ENCODE peak calls at places on chromosomes 4 and X, in four cellular contexts. B is cardiac muscle cell, A is aorta, I is A673. Z is an unnamed sample.

GRCh38 chrX:52574416-52575275 is 57.8 kb upstream of the XAGE1B start:
- DNase-seq in A (no peak), I (peak), B (peak), Z (peak)

GRCh38 chr4:8276358-8277240 is 7.0 kb downstream of the HTRA3 start:
- DNase-seq in I (peak), A (peak), B (no peak), Z (no peak)

GRCh38 chrX:108091878-108092291 is 307 bp downstream of the ATG4A start:
- DNase-seq in B (no peak), I (peak), A (no peak), Z (no peak)

GRCh38 chr4:48790581-48790980 is 10.5 kb upstream of the FRYL start:
- DNase-seq in B (no peak), A (no peak), I (no peak), Z (no peak)

GRCh38 chrX:144637731-144638130 is 609.6 kb upstream of the SPANXN1 start:
- DNase-seq in B (no peak), I (no peak), A (no peak), Z (peak)

GRCh38 chrX:119423631-119424030 is 24.5 kb downstream of the SLC25A43 start:
- DNase-seq in A (no peak), I (no peak), B (no peak), Z (no peak)

GRCh38 chrX:139692506-139692849 is 15.5 kb downstream of the MCF2 start:
- DNase-seq in B (no peak), A (no peak), I (no peak), Z (no peak)

GRCh38 chrX:20412871-20413486 is 146.3 kb upstream of the RPS6KA3 start:
- DNase-seq in A (no peak), I (no peak), B (no peak), Z (no peak)

GRCh38 chr4:15398001-15398400 is 29.8 kb upstream of the C1QTNF7 start:
- DNase-seq in A (no peak), I (no peak), B (no peak), Z (no peak)

GRCh38 chr4:102625232-102625930 is 124.2 kb downstream of the NFKB1 start:
- DNase-seq in I (peak), A (no peak), B (peak), Z (no peak)

GRCh38 chr4:20809796-20810195 is 109.5 kb downstream of the PACRGL start:
- DNase-seq in B (peak), I (no peak), A (no peak), Z (no peak)

GRCh38 chr4:136562842-136563241 is 969.5 kb downstream of the PCDH18 start:
- DNase-seq in B (no peak), I (peak), A (no peak), Z (no peak)

GRCh38 chr4:103012085-103012484 is 7.4 kb downstream of the SLC9B1 start:
- DNase-seq in A (no peak), B (no peak), I (no peak), Z (no peak)

GRCh38 chrX:102720237-102721168 is at the start of gene GPRASP3:
- DNase-seq in I (peak), A (peak), B (no peak), Z (no peak)
- H3K27ac ChIP-seq in I (peak), A (no peak), B (no peak), Z (no peak)

GRCh38 chr4:113643505-113643904 is 118.0 kb downstream of the CAMK2D start:
- DNase-seq in B (no peak), A (no peak), I (peak), Z (no peak)

GRCh38 chr4:113644398-113644797 is 117.1 kb downstream of the CAMK2D start:
- DNase-seq in B (no peak), I (no peak), A (no peak), Z (no peak)

GRCh38 chr4:113645288-113645687 is 116.2 kb downstream of the CAMK2D start:
- DNase-seq in I (no peak), A (no peak), B (no peak), Z (no peak)

GRCh38 chr4:113645771-113646455 is 115.6 kb downstream of the CAMK2D start:
- DNase-seq in I (no peak), A (no peak), B (no peak), Z (no peak)

GRCh38 chr4:113646456-113646809 is 115.1 kb downstream of the CAMK2D start:
- DNase-seq in A (no peak), I (peak), B (peak), Z (no peak)
- H3K27ac ChIP-seq in A (no peak), I (no peak), B (peak), Z (no peak)

GRCh38 chrX:54534271-54534670 is 4.3 kb downstream of the GNL3L start:
- DNase-seq in I (no peak), B (no peak), A (no peak), Z (no peak)

GRCh38 chrX:54529559-54530357 is at the start of gene GNL3L:
- DNase-seq in B (peak), I (peak), A (peak), Z (peak)

GRCh38 chrX:54530358-54530900 is 410 bp downstream of the GNL3L start:
- DNase-seq in I (no peak), A (no peak), B (no peak), Z (no peak)

GRCh38 chrX:54529166-54529558 is 857 bp upstream of the GNL3L start:
- DNase-seq in I (no peak), B (no peak), A (no peak), Z (no peak)
- H3K27ac ChIP-seq in I (peak), B (peak), A (peak), Z (peak)

GRCh38 chr4:82484987-82485783 is 54.8 kb downstream of the ENOPH1 start:
- DNase-seq in B (no peak), A (no peak), I (no peak), Z (no peak)
- H3K27ac ChIP-seq in B (no peak), A (no peak), I (no peak), Z (no peak)

GRCh38 chr4:13920111-13920875 is 292.8 kb upstream of the BOD1L1 start:
- DNase-seq in A (no peak), I (no peak), B (no peak), Z (no peak)
- H3K27ac ChIP-seq in A (no peak), I (no peak), B (no peak), Z (no peak)

GRCh38 chrX:10157032-10157341 is 212 bp downstream of the CLCN4 start:
- DNase-seq in A (no peak), B (no peak), I (no peak), Z (no peak)
- H3K27ac ChIP-seq in A (no peak), B (peak), I (no peak), Z (no peak)

GRCh38 chrX:150905293-150905692 is 6.8 kb upstream of the CD99L2 start:
- DNase-seq in A (no peak), B (no peak), I (no peak), Z (no peak)

GRCh38 chrX:150899191-150899757 is 806 bp upstream of the CD99L2 start:
- DNase-seq in A (no peak), I (peak), B (peak), Z (no peak)

GRCh38 chrX:150903110-150903508 is 4.6 kb upstream of the CD99L2 start:
- DNase-seq in A (no peak), I (no peak), B (no peak), Z (no peak)

GRCh38 chrX:150898343-150899190 is at the start of gene CD99L2:
- DNase-seq in B (peak), A (peak), I (peak), Z (no peak)

DNA sequence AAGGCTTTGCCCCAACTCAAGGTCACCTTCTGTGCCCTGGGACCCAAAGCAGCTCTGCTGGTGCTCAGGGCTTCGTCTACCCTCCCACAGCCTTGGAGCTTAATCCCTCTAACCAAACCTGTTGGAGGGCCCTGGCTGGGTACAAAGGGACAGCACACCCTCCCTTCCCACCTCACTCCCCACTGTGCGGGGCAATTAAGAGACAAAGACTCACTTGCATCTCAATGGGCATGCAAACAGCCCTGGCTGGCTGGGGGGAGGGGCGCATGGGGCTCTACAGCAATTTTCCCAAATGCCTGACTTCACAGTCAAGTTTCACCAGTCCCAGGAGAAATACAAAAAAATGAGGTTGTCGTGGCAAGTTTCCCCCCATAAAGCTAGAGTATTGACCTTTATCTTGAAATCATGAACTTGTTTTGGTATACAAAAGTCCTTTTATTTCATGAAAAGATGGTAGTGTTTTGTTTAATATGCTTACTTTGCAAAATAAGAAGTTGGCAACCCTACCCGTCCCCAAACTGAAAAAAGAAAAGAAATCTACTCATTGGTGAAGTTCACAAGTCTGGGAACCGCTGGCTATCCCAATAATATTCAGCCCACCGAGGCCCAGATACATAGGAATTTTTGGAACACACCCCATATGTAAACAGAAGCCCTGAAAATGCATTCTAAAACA is 4.1 kb upstream of the CD99L2 start:
- DNase-seq in I (peak), A (no peak), B (no peak), Z (no peak)
- H3K27ac ChIP-seq in I (no peak), A (no peak), B (no peak), Z (no peak)

DNA sequence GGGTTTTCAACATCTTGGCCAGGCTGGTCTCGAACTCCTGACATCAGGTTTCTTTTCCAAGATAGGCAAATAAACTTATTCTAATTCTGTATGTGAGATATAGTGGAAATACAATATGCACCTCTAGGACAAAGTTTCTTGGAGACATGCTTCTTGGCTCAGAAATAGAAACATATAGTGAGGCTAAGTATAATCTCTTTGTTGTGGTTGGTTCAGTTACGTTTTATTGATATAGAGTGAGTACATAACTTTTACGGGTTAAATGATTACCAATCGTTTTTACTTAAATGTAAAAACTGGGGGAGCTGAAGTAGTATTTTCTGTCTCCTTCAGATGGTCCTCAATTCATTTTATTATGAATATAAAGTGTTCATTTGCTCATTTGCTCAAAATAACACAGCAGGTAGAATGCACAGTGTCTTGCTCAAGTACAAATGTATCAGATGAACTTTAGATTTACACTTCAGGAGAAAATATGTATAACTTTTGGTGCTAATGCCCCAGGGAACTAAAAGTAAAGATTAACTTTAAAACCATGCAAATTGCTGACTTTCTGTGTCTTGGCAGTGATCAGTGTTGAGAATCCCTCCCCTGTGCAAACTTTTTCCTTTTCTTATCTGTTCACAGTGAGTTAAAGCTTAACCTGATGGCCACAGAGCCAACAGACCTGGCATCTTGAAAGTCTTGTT is 77.6 kb downstream of the AFF1 start:
- DNase-seq in B (no peak), A (no peak), I (no peak), Z (no peak)
- H3K27ac ChIP-seq in B (peak), A (no peak), I (peak), Z (peak)

DNA sequence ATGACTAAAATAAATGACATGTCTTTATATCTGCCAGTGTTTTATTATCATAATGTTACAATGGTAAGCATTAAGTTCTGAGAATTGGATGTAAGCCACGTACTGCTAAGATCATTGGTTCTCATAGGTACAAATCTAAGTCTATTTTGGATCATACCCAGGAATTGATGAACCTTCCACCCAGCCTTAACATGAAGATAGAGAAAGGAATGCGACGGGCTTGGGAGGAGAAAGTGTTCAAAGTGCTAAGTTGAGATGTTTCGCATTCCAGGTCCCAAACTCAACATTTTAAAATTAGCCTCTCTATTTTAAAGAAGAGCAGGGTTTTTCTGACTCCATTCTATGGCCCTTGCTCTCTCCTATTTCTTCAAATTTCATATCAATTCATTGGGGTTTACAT is 54.9 kb upstream of the FRAS1 start:
- DNase-seq in A (no peak), I (no peak), B (peak), Z (no peak)
- H3K27ac ChIP-seq in A (no peak), I (no peak), B (peak), Z (no peak)

Z was measured in SK-N-MC.